ENCODE peak calls at places on chromosomes 1 and 21, in four cellular contexts. One of them, this sample, is unnamed.

GRCh38 chr21:34796518-34797201 is 127.9 kb downstream of the CLIC6 start:
- DNase-seq in H1: no peak
- DNase-seq in GM12878: no peak
- DNase-seq in K562: no peak
- DNase-seq in this sample: peak

GRCh38 chr1:225772323-225772768 is 5.3 kb upstream of the SRP9 start:
- DNase-seq in H1: peak
- DNase-seq in GM12878: no peak
- DNase-seq in K562: peak
- DNase-seq in this sample: peak

GRCh38 chr21:41766883-41767605 is at the start of gene RIPK4:
- DNase-seq in H1: peak
- DNase-seq in GM12878: peak
- DNase-seq in K562: no peak
- DNase-seq in this sample: peak

GRCh38 chr1:114828251-114828650 is 26.4 kb upstream of the SYCP1 start:
- DNase-seq in H1: no peak
- DNase-seq in GM12878: no peak
- DNase-seq in K562: no peak
- DNase-seq in this sample: no peak

GRCh38 chr1:240189386-240189989 is 97.8 kb downstream of the FMN2 start:
- DNase-seq in H1: peak
- DNase-seq in GM12878: no peak
- DNase-seq in K562: peak
- DNase-seq in this sample: no peak

GRCh38 chr1:61224609-61225008 is 142.2 kb downstream of the NFIA start:
- DNase-seq in H1: no peak
- DNase-seq in GM12878: no peak
- DNase-seq in K562: no peak
- DNase-seq in this sample: no peak

GRCh38 chr1:116724765-116725375 is 29.4 kb upstream of the CD2 start:
- DNase-seq in H1: peak
- DNase-seq in GM12878: no peak
- DNase-seq in K562: peak
- DNase-seq in this sample: peak

GRCh38 chr1:31848381-31848897 is 32.6 kb upstream of the SPOCD1 start:
- DNase-seq in H1: no peak
- DNase-seq in GM12878: no peak
- DNase-seq in K562: no peak
- DNase-seq in this sample: no peak

GRCh38 chr1:66333463-66334232 is 200.3 kb upstream of the SGIP1 start:
- DNase-seq in H1: no peak
- DNase-seq in GM12878: no peak
- DNase-seq in K562: no peak
- DNase-seq in this sample: no peak

GRCh38 chr1:3880429-3881190 is 19.5 kb downstream of the C1orf174 start:
- DNase-seq in H1: no peak
- DNase-seq in GM12878: no peak
- DNase-seq in K562: no peak
- DNase-seq in this sample: no peak

GRCh38 chr1:200129480-200129879 is 102.0 kb downstream of the NR5A2 start:
- DNase-seq in H1: no peak
- DNase-seq in GM12878: no peak
- DNase-seq in K562: no peak
- DNase-seq in this sample: no peak

DNA sequence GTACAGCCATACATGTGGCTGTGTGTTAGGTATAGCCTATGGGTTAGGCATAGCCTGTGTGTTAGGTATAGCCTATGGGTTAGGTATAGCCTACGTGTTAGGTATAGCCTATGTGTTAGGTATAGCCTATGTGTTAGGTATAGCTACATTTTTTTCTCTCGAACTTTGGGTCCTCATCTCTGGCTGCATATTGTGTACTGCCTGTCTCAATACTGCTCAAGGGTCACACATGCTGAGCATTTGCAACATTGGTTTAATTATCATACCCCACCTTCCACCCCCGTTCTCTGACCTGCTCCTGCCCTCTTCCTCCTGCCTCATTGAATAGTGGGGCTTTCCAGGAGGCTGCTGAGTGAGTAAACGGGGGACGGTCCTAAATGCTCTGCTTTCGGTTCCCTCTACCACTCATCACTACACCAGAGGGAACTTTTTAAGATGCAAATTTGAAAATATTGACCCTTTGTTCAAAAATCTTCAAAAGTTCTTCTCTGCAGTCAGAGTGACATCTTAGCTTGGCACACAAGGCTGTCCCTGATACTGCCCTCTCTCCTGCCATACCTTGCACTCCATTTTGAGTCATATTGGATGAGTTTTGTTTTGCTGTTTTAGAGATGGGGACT is 17.8 kb downstream of the OR2B11 start:
- DNase-seq in H1: no peak
- DNase-seq in GM12878: peak
- DNase-seq in K562: no peak
- DNase-seq in this sample: no peak
- TF ChIP-seq EGR1 in H1: no peak
- TF ChIP-seq EGR1 in GM12878: no peak
- TF ChIP-seq EGR1 in K562: no peak
- TF ChIP-seq EGR1 in this sample: no peak

GRCh38 chr1:156844638-156845037 is 14.3 kb downstream of the INSRR start:
- DNase-seq in H1: no peak
- DNase-seq in GM12878: no peak
- DNase-seq in K562: no peak
- DNase-seq in this sample: no peak
- TF ChIP-seq EZH2 in H1: no peak
- TF ChIP-seq EZH2 in GM12878: no peak
- TF ChIP-seq EZH2 in K562: no peak
- TF ChIP-seq EZH2 in this sample: no peak

DNA sequence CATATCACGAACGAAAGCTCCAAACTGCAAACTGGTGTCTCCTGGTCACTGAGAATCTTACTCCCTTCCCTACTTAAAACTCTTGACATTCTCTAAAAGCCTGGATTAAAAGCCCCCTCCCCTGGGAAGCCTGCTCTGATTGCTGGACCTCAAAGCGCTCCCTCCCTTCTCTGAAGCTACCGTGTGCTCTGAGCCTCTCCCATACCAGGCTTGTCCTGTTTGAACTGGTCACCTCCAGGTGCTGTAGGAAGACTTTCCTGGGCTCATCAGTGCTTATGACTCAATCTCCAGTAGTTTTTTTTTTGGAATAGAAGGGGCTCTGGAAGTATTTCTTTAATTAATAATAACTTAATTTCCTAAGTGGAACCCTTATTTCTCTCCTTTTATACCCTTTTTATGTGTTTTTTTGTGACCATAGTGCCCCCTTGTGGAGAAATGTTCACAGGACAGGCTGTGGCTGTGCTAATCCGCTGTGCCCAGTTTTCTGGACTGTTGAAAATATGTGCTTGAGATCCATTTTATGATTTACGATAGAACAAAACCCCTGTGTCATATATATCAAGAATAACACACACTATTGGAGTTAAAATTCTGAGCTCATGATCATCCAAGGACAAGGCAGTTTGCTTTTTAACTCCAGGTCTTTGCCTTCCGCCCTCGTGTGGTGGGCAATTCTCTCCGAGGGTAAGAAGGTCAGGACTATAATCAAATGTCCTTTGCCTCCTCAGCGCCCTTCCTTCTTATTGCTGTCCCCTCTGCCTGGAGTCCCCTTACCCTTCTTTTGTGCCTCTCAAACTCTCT is 16.9 kb downstream of the MTARC1 start:
- DNase-seq in H1: no peak
- DNase-seq in GM12878: no peak
- DNase-seq in K562: peak
- DNase-seq in this sample: no peak
- TF ChIP-seq EGR1 in H1: no peak
- TF ChIP-seq EGR1 in GM12878: no peak
- TF ChIP-seq EGR1 in K562: no peak
- TF ChIP-seq EGR1 in this sample: no peak

GRCh38 chr1:231216515-231216914 is 24.5 kb upstream of the GNPAT start:
- DNase-seq in H1: no peak
- DNase-seq in GM12878: no peak
- DNase-seq in K562: no peak
- DNase-seq in this sample: no peak

GRCh38 chr1:231213831-231214573 is 27.0 kb upstream of the GNPAT start:
- DNase-seq in H1: no peak
- DNase-seq in GM12878: no peak
- DNase-seq in K562: no peak
- DNase-seq in this sample: no peak

GRCh38 chr1:231217056-231217455 is 24.0 kb upstream of the GNPAT start:
- DNase-seq in H1: no peak
- DNase-seq in GM12878: no peak
- DNase-seq in K562: no peak
- DNase-seq in this sample: no peak

GRCh38 chr1:231214918-231215675 is 25.9 kb upstream of the GNPAT start:
- DNase-seq in H1: no peak
- DNase-seq in GM12878: no peak
- DNase-seq in K562: no peak
- DNase-seq in this sample: no peak

GRCh38 chr1:231215676-231216385 is 25.2 kb upstream of the GNPAT start:
- DNase-seq in H1: no peak
- DNase-seq in GM12878: no peak
- DNase-seq in K562: no peak
- DNase-seq in this sample: no peak
- TF ChIP-seq EZH2 in H1: no peak
- TF ChIP-seq EZH2 in GM12878: no peak
- TF ChIP-seq EZH2 in K562: no peak
- TF ChIP-seq EZH2 in this sample: no peak

DNA sequence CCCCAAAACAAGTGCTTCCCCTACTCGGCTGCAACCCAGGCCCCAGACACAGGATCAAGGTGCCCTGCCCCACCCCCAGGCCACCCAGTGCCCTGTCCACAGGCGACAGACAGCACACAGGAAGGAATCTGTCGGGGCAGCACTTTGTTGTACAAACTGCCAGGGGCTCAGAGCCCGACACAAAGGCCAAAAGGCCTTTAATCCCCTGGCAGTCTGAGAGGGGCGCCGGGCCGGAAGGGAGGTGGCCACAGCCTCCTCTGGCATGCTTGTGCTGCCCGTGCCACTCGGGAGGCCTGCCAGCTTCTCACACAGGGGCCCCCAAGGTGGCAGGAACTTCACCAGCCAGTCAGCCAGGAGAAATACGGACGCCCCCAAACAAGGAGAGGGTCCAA is 35.1 kb downstream of the HSPG2 start:
- DNase-seq in H1: no peak
- DNase-seq in GM12878: no peak
- DNase-seq in K562: no peak
- DNase-seq in this sample: no peak
- TF ChIP-seq EGR1 in H1: no peak
- TF ChIP-seq EGR1 in GM12878: no peak
- TF ChIP-seq EGR1 in K562: no peak
- TF ChIP-seq EGR1 in this sample: no peak

This sample was measured in HCT116.